ENCODE peak calls at places on chromosomes 4 and X, in five cellular contexts. S is pancreas, R is hepatocyte, D is left ventricle myocardium inferior, G is H1. Q is an unnamed sample.
A peak's percentile ranks its signal among the peaks of the same experiment; 100 is the strongest.

GRCh38 chr4:114658179-114658578 is 59.6 kb downstream of the UGT8 start:
- DNase-seq in S (no peak), R (no peak), D (no peak), G (no peak), Q (no peak)

GRCh38 chr4:41428941-41429669 is 108.9 kb upstream of the LIMCH1 start:
- DNase-seq in D (no peak), S (no peak), G (no peak), R (no peak), Q (no peak)

GRCh38 chr4:118682928-118683327 is 2.3 kb upstream of the METTL14 start:
- DNase-seq in S (no peak), R (peak; percentile 11), G (no peak), D (no peak), Q (no peak)

GRCh38 chrX:6363193-6363592 is 134.5 kb upstream of the NLGN4X start:
- DNase-seq in S (no peak), D (no peak), G (no peak), R (no peak), Q (no peak)

GRCh38 chrX:12954981-12955380 is 19.9 kb upstream of the TMSB4X start:
- DNase-seq in D (no peak), G (no peak), R (no peak), S (no peak), Q (no peak)

GRCh38 chr4:56606385-56606784 is 74.7 kb downstream of the HOPX start:
- DNase-seq in R (no peak), D (no peak), S (no peak), G (no peak), Q (no peak)

GRCh38 chr4:83362492-83363329 is 28.1 kb upstream of the HPSE start:
- DNase-seq in G (no peak), S (no peak), D (no peak), R (peak; percentile 51), Q (no peak)

GRCh38 chr4:55312491-55313101 is 33.4 kb upstream of the SRD5A3 start:
- DNase-seq in G (peak; percentile 23), S (no peak), D (no peak), R (peak; percentile 54), Q (no peak)

GRCh38 chr4:155807021-155807420 is 48.2 kb downstream of the GUCY1B1 start:
- DNase-seq in R (no peak), S (no peak), G (no peak), D (no peak), Q (no peak)

GRCh38 chr4:186029731-186030421 is 39.1 kb upstream of the TLR3 start:
- DNase-seq in S (peak; percentile 74), R (peak; percentile 62), D (peak; percentile 83), G (no peak), Q (peak; percentile 80)

GRCh38 chr4:141971854-141972253 is 335.5 kb downstream of the IL15 start:
- DNase-seq in S (no peak), G (no peak), D (no peak), R (no peak), Q (no peak)

GRCh38 chrX:10549280-10549679 is 71.1 kb downstream of the MID1 start:
- DNase-seq in S (no peak), R (no peak), D (no peak), G (no peak), Q (no peak)

GRCh38 chrX:123184858-123185251 is 777 bp downstream of the GRIA3 start:
- DNase-seq in R (peak; percentile 46), D (no peak), G (no peak), S (peak; percentile 58), Q (no peak)

GRCh38 chr4:111136438-111136837 is 513.6 kb upstream of the PITX2 start:
- DNase-seq in D (no peak), S (no peak), R (no peak), G (no peak), Q (no peak)

GRCh38 chrX:82734140-82734539 is 774.0 kb upstream of the POU3F4 start:
- DNase-seq in G (no peak), S (no peak), D (no peak), R (no peak), Q (no peak)

GRCh38 chr4:47463235-47463956 is at the start of gene COMMD8:
- DNase-seq in R (peak; percentile 100), D (peak; percentile 97), G (peak; percentile 96), S (peak; percentile 97), Q (peak; percentile 98)
- TF ChIP-seq CTCF in R (peak; percentile 22), D (peak; percentile 56), G (no peak), S (peak; percentile 24), Q (peak; percentile 55)

GRCh38 chrX:1305411-1305810 is 31.2 kb upstream of the IL3RA start:
- DNase-seq in G (no peak), S (no peak), R (no peak), D (no peak), Q (no peak)

GRCh38 chrX:1306909-1307625 is 29.5 kb upstream of the IL3RA start:
- DNase-seq in S (no peak), G (no peak), R (no peak), D (no peak), Q (no peak)

GRCh38 chrX:1308476-1308875 is 28.1 kb upstream of the IL3RA start:
- DNase-seq in D (no peak), R (no peak), S (no peak), G (no peak), Q (no peak)

GRCh38 chrX:1307626-1308340 is 28.8 kb upstream of the IL3RA start:
- DNase-seq in D (no peak), G (no peak), R (no peak), S (no peak), Q (no peak)
- H3K36me3 ChIP-seq in D (no peaks in the 10 kb centered on the region), G (no peaks in the 10 kb centered on the region), R (no peaks in the 10 kb centered on the region), S (no peaks in the 10 kb centered on the region), Q (no peaks in the 10 kb centered on the region)

GRCh38 chr4:44629280-44629866 is 22.1 kb downstream of the YIPF7 start:
- DNase-seq in D (no peak), S (no peak), R (peak; percentile 72), G (peak; percentile 9), Q (no peak)
- TF ChIP-seq CTCF in D (peak; percentile 74), S (peak; percentile 57), R (peak; percentile 76), G (peak; percentile 54), Q (peak; percentile 76)

GRCh38 chr4:528296-528695 is 29.3 kb downstream of the PIGG start:
- DNase-seq in G (no peak), R (no peak), D (no peak), S (no peak), Q (no peak)
- H3K36me3 ChIP-seq in G (peaks cover 23% of the 10 kb centered on the region), R (no peaks in the 10 kb centered on the region), D (peaks cover 96% of the 10 kb centered on the region), S (no peaks in the 10 kb centered on the region), Q (peaks cover 72% of the 10 kb centered on the region)

GRCh38 chrX:35726176-35726575 is 72.0 kb upstream of the MAGEB16 start:
- DNase-seq in R (no peak), G (no peak), D (no peak), S (no peak), Q (no peak)
- TF ChIP-seq CTCF in R (no peak), G (no peak), D (no peak), S (no peak), Q (no peak)

GRCh38 chr4:87129681-87130080 is 90.7 kb downstream of the KLHL8 start:
- DNase-seq in D (no peak), G (no peak), R (no peak), S (no peak), Q (no peak)

GRCh38 chr4:87126056-87126455 is 94.4 kb downstream of the KLHL8 start:
- DNase-seq in D (no peak), S (no peak), R (no peak), G (no peak), Q (no peak)

GRCh38 chr4:87130482-87130881 is 89.9 kb downstream of the KLHL8 start:
- DNase-seq in G (no peak), S (no peak), D (no peak), R (no peak), Q (no peak)

GRCh38 chr4:87130985-87131753 is 89.2 kb downstream of the KLHL8 start:
- DNase-seq in R (no peak), S (no peak), D (no peak), G (no peak), Q (no peak)

GRCh38 chr4:87128006-87128705 is 92.3 kb downstream of the KLHL8 start:
- DNase-seq in R (no peak), D (no peak), S (no peak), G (no peak), Q (no peak)
- H3K36me3 ChIP-seq in R (peaks cover 10% of the 10 kb centered on the region), D (peaks cover 96% of the 10 kb centered on the region), S (no peaks in the 10 kb centered on the region), G (peaks cover 40% of the 10 kb centered on the region), Q (peaks cover 72% of the 10 kb centered on the region)

Q was measured in right atrium auricular region.